ENCODE peak calls at places on chromosome 1, in four cellular contexts. One of them, this sample, is unnamed. For H3K27me3, the result is how much of the 10 kb centered on the place peaks cover.

GRCh38 chr1:156746716-156747631 is 4.5 kb downstream of the HDGF start:
- DNase-seq in GM12878: no peak
- DNase-seq in Karpas-422: peak
- DNase-seq in transverse colon: peak
- DNase-seq in this sample: peak

GRCh38 chr1:227924838-227925574 is 22.7 kb downstream of the WNT9A start:
- DNase-seq in transverse colon: no peak
- DNase-seq in Karpas-422: no peak
- DNase-seq in GM12878: no peak
- DNase-seq in this sample: peak

GRCh38 chr1:235679644-235680043 is 30.1 kb upstream of the GNG4 start:
- DNase-seq in transverse colon: no peak
- DNase-seq in Karpas-422: no peak
- DNase-seq in GM12878: no peak
- DNase-seq in this sample: no peak

GRCh38 chr1:242454262-242455051 is 70.0 kb downstream of the PLD5 start:
- DNase-seq in Karpas-422: peak
- DNase-seq in GM12878: no peak
- DNase-seq in transverse colon: no peak
- DNase-seq in this sample: no peak

GRCh38 chr1:156544592-156545102 is 27.7 kb downstream of the IQGAP3 start:
- DNase-seq in GM12878: no peak
- DNase-seq in transverse colon: no peak
- DNase-seq in Karpas-422: no peak
- DNase-seq in this sample: peak

GRCh38 chr1:109989656-109990653 is 5.4 kb downstream of the AHCYL1 start:
- DNase-seq in transverse colon: no peak
- DNase-seq in Karpas-422: peak
- DNase-seq in GM12878: no peak
- DNase-seq in this sample: no peak

GRCh38 chr1:236280438-236281285 is 1.1 kb downstream of the ERO1B start:
- DNase-seq in Karpas-422: no peak
- DNase-seq in transverse colon: peak
- DNase-seq in GM12878: no peak
- DNase-seq in this sample: no peak

GRCh38 chr1:238991730-238992490 is 394.5 kb upstream of the CHRM3 start:
- DNase-seq in transverse colon: no peak
- DNase-seq in GM12878: no peak
- DNase-seq in Karpas-422: no peak
- DNase-seq in this sample: no peak

GRCh38 chr1:218401896-218402770 is 57.0 kb downstream of the TGFB2 start:
- DNase-seq in GM12878: no peak
- DNase-seq in transverse colon: no peak
- DNase-seq in Karpas-422: no peak
- DNase-seq in this sample: no peak

GRCh38 chr1:111275079-111275478 is 15.6 kb upstream of the CHIA start:
- DNase-seq in Karpas-422: no peak
- DNase-seq in GM12878: no peak
- DNase-seq in transverse colon: peak
- DNase-seq in this sample: no peak

GRCh38 chr1:153122831-153123421 is 9.6 kb upstream of the SPRR2F start:
- DNase-seq in GM12878: peak
- DNase-seq in transverse colon: no peak
- DNase-seq in Karpas-422: no peak
- DNase-seq in this sample: no peak

GRCh38 chr1:78078358-78078757 is 32.6 kb downstream of the GIPC2 start:
- DNase-seq in Karpas-422: no peak
- DNase-seq in transverse colon: no peak
- DNase-seq in GM12878: no peak
- DNase-seq in this sample: no peak

GRCh38 chr1:33061827-33062226 is 19.1 kb upstream of the AZIN2 start:
- DNase-seq in GM12878: no peak
- DNase-seq in Karpas-422: no peak
- DNase-seq in transverse colon: no peak
- DNase-seq in this sample: no peak

GRCh38 chr1:7280257-7280656 is 490.8 kb upstream of the VAMP3 start:
- DNase-seq in transverse colon: no peak
- DNase-seq in Karpas-422: no peak
- DNase-seq in GM12878: no peak
- DNase-seq in this sample: no peak

GRCh38 chr1:193105821-193106177 is 585 bp upstream of the GLRX2 start:
- DNase-seq in Karpas-422: no peak
- DNase-seq in GM12878: no peak
- DNase-seq in transverse colon: no peak
- DNase-seq in this sample: no peak

GRCh38 chr1:211591980-211592493 is 13.1 kb upstream of the SLC30A1 start:
- DNase-seq in Karpas-422: no peak
- DNase-seq in GM12878: no peak
- DNase-seq in transverse colon: no peak
- DNase-seq in this sample: no peak

GRCh38 chr1:62870148-62870547 is 86.2 kb downstream of the ATG4C start:
- DNase-seq in GM12878: no peak
- DNase-seq in Karpas-422: no peak
- DNase-seq in transverse colon: no peak
- DNase-seq in this sample: no peak

GRCh38 chr1:59487335-59488031 is 190.6 kb downstream of the FGGY start:
- DNase-seq in GM12878: no peak
- DNase-seq in Karpas-422: no peak
- DNase-seq in transverse colon: no peak
- DNase-seq in this sample: no peak

GRCh38 chr1:85957760-85958159 is 198.8 kb downstream of the COL24A1 start:
- DNase-seq in GM12878: no peak
- DNase-seq in Karpas-422: no peak
- DNase-seq in transverse colon: no peak
- DNase-seq in this sample: no peak

GRCh38 chr1:52469108-52469507 is 64.7 kb downstream of the PRPF38A start:
- DNase-seq in Karpas-422: no peak
- DNase-seq in transverse colon: no peak
- DNase-seq in GM12878: no peak
- DNase-seq in this sample: no peak

GRCh38 chr1:215797859-215798258 is 230.8 kb downstream of the KCTD3 start:
- DNase-seq in Karpas-422: no peak
- DNase-seq in transverse colon: no peak
- DNase-seq in GM12878: no peak
- DNase-seq in this sample: no peak

GRCh38 chr1:33361553-33362262 is 40.8 kb upstream of the A3GALT2 start:
- DNase-seq in transverse colon: no peak
- DNase-seq in Karpas-422: no peak
- DNase-seq in GM12878: no peak
- DNase-seq in this sample: no peak

GRCh38 chr1:197675475-197676324 is 99.6 kb downstream of the DENND1B start:
- DNase-seq in transverse colon: peak
- DNase-seq in Karpas-422: peak
- DNase-seq in GM12878: no peak
- DNase-seq in this sample: no peak

GRCh38 chr1:200874694-200875093 is 1.9 kb downstream of the GPR25 start:
- DNase-seq in Karpas-422: no peak
- DNase-seq in GM12878: no peak
- DNase-seq in transverse colon: no peak
- DNase-seq in this sample: no peak

GRCh38 chr1:200877839-200878551 is 5.2 kb downstream of the GPR25 start:
- DNase-seq in transverse colon: no peak
- DNase-seq in GM12878: peak
- DNase-seq in Karpas-422: no peak
- DNase-seq in this sample: no peak

GRCh38 chr1:200875416-200875815 is 2.6 kb downstream of the GPR25 start:
- DNase-seq in Karpas-422: no peak
- DNase-seq in GM12878: no peak
- DNase-seq in transverse colon: no peak
- DNase-seq in this sample: no peak

GRCh38 chr1:200873671-200874397 is 1.1 kb downstream of the GPR25 start:
- DNase-seq in GM12878: no peak
- DNase-seq in transverse colon: no peak
- DNase-seq in Karpas-422: no peak
- DNase-seq in this sample: peak

DNA sequence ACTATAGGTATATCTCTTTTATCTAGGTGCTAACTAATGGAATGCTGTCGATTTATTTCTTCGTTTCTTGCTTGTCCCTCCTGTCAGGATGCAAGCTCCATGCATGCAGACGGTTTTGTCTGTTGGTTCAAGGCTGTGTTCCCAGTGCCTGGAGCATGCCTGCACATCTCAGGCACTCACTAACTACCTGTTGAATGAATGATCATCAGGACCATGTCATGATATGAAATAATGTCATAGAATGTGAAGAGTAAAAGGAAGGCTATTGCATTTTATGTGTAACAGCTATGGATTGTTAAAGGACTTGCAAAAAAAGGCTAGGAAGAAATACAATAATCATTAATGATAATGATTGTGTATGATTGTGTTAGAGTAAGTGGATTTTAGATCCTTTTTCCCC is 4.2 kb downstream of the GPR25 start:
- DNase-seq in GM12878: no peak
- DNase-seq in Karpas-422: no peak
- DNase-seq in transverse colon: no peak
- DNase-seq in this sample: no peak
- H3K27me3 ChIP-seq in GM12878: under half
- H3K27me3 ChIP-seq in Karpas-422: under half
- H3K27me3 ChIP-seq in transverse colon: half or more
- H3K27me3 ChIP-seq in this sample: under half

DNA sequence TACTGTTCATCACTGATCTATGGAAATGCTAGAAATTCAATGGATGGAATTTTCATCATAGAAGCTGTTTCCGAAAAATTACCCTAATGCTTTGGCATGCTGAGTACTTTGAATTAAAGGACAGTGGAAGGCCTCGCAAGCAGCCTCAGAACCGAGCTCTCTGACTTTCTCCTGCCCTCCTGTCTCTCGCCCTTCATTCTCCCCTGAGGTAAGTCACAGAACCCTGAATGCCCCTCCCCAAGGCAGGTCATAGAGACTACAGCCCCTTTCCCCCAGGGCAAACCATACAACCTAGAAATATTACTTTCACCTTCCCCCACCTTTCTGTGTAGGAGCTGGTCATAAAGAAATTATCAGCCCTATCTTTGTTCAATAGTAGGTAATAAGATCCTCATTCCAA is 74.8 kb downstream of the LRIG2 start:
- DNase-seq in transverse colon: no peak
- DNase-seq in GM12878: no peak
- DNase-seq in Karpas-422: no peak
- DNase-seq in this sample: no peak
- H3K4me3 ChIP-seq in transverse colon: no peak
- H3K4me3 ChIP-seq in GM12878: no peak
- H3K4me3 ChIP-seq in Karpas-422: no peak
- H3K4me3 ChIP-seq in this sample: no peak

GRCh38 chr1:20366076-20366765 is 75.5 kb downstream of the VWA5B1 start:
- DNase-seq in GM12878: no peak
- DNase-seq in transverse colon: peak
- DNase-seq in Karpas-422: no peak
- DNase-seq in this sample: no peak

GRCh38 chr1:20368866-20369545 is 78.3 kb downstream of the VWA5B1 start:
- DNase-seq in transverse colon: no peak
- DNase-seq in GM12878: no peak
- DNase-seq in Karpas-422: no peak
- DNase-seq in this sample: no peak

GRCh38 chr1:20365421-20366075 is 74.9 kb downstream of the VWA5B1 start:
- DNase-seq in Karpas-422: no peak
- DNase-seq in transverse colon: no peak
- DNase-seq in GM12878: no peak
- DNase-seq in this sample: no peak

GRCh38 chr1:20366766-20367602 is 76.3 kb downstream of the VWA5B1 start:
- DNase-seq in GM12878: no peak
- DNase-seq in Karpas-422: peak
- DNase-seq in transverse colon: peak
- DNase-seq in this sample: no peak

DNA sequence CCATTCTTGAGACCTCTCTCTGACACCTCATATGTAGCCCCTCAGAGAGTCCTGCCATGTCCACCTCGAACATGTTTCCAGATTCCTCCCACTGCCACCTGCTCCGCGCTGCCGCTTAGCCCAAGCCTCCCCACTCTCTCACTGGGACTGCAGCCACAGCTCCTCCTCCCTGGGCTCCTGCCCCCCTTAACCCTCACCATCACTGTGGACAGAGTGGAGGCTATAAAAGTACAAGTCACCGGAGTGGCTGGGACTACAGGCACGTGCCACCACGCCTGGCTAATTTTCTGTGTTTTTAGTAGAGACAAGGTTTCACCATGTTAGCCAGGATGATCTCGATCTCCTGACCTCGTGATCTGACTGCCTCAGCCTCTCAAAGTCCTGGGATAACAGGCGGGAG is 77.0 kb downstream of the VWA5B1 start:
- DNase-seq in GM12878: no peak
- DNase-seq in transverse colon: no peak
- DNase-seq in Karpas-422: no peak
- DNase-seq in this sample: no peak
- H3K27me3 ChIP-seq in GM12878: under half
- H3K27me3 ChIP-seq in transverse colon: half or more
- H3K27me3 ChIP-seq in Karpas-422: under half
- H3K27me3 ChIP-seq in this sample: half or more

DNA sequence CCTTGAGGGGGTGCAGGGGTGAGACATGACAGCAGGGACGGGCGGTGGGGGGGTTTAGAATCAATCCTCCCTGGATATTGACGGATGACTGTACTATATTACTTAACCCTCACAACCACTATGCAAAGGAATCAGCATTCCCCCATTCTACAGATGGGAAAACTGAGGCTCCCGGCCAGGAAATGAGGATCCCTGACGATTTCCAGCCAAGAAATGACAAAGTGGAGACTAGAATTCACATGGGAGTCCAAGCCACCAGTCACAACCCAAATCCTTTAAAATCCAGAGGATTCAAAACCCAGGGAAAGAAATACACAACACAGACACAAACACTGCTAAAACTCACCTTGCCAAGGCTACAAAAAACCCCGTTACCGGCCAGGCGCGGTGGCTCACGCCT is 10.7 kb downstream of the SSBP3 start:
- DNase-seq in transverse colon: no peak
- DNase-seq in Karpas-422: no peak
- DNase-seq in GM12878: no peak
- DNase-seq in this sample: no peak
- H3K4me3 ChIP-seq in transverse colon: no peak
- H3K4me3 ChIP-seq in Karpas-422: no peak
- H3K4me3 ChIP-seq in GM12878: no peak
- H3K4me3 ChIP-seq in this sample: no peak

This sample was measured in upper lobe of right lung.